ENCODE peak calls at places on chromosomes 4 and X, in five cellular contexts. X is transverse colon, B is GM12864, G is astrocyte of the spinal cord, I is HFF-Myc. P is an unnamed sample.

GRCh38 chr4:27703771-27704170 is 843.1 kb downstream of the STIM2 start:
- DNase-seq in X (no peak), B (no peak), G (no peak), I (no peak), P (no peak)

GRCh38 chr4:182715548-182715947 is 201.6 kb downstream of the DCTD start:
- DNase-seq in X (no peak), B (no peak), G (no peak), I (no peak), P (no peak)

GRCh38 chr4:112522389-112522788 is 6.4 kb upstream of the NEUROG2 start:
- DNase-seq in X (no peak), B (no peak), G (no peak), I (no peak), P (no peak)

GRCh38 chrX:11080721-11081120 is 30.4 kb upstream of the HCCS start:
- DNase-seq in X (no peak), B (no peak), G (no peak), I (no peak), P (no peak)

GRCh38 chrX:31227250-31227649 is 155.4 kb upstream of the FTHL17 start:
- DNase-seq in X (no peak), B (no peak), G (no peak), I (no peak), P (no peak)

GRCh38 chrX:148633509-148633908 is 133.1 kb downstream of the AFF2 start:
- DNase-seq in X (no peak), B (no peak), G (no peak), I (no peak), P (no peak)

GRCh38 chrX:129762448-129762847 is 17.3 kb upstream of the SASH3 start:
- DNase-seq in X (no peak), B (no peak), G (no peak), I (no peak), P (no peak)

GRCh38 chr4:39883645-39884044 is 94.1 kb downstream of the PDS5A start:
- DNase-seq in X (no peak), B (no peak), G (peak), I (no peak), P (no peak)

GRCh38 chr4:152115121-152115520 is 354.3 kb upstream of the GATB start:
- DNase-seq in X (no peak), B (no peak), G (no peak), I (no peak), P (no peak)

GRCh38 chr4:81084624-81085023 is 54.1 kb downstream of the BMP3 start:
- DNase-seq in X (no peak), B (no peak), G (no peak), I (no peak), P (no peak)

GRCh38 chr4:77581724-77582123 is 23.9 kb upstream of the CXCL13 start:
- DNase-seq in X (no peak), B (no peak), G (no peak), I (no peak), P (no peak)

GRCh38 chr4:146369446-146369845 is 152.3 kb downstream of the SLC10A7 start:
- DNase-seq in X (no peak), B (no peak), G (no peak), I (no peak), P (no peak)

GRCh38 chrX:44903107-44903506 is 30.1 kb downstream of the KDM6A start:
- DNase-seq in X (no peak), B (no peak), G (peak), I (no peak), P (peak)

GRCh38 chr4:77437079-77437478 is 168.5 kb upstream of the CXCL13 start:
- DNase-seq in X (no peak), B (no peak), G (no peak), I (no peak), P (no peak)

GRCh38 chr4:56400560-56400959 is 13.3 kb upstream of the AASDH start:
- DNase-seq in X (no peak), B (no peak), G (no peak), I (no peak), P (no peak)

GRCh38 chrX:53036149-53036548 is 12.4 kb upstream of the GPR173 start:
- DNase-seq in X (no peak), B (no peak), G (no peak), I (no peak), P (no peak)

GRCh38 chr4:34138385-34138784 is 2105.9 kb downstream of the ARAP2 start:
- DNase-seq in X (no peak), B (no peak), G (no peak), I (no peak), P (no peak)

GRCh38 chr4:41132055-41132683 is 82.2 kb downstream of the APBB2 start:
- DNase-seq in X (peak), B (no peak), G (no peak), I (no peak), P (no peak)

GRCh38 chr4:106063009-106063408 is 167.7 kb downstream of the NPNT start:
- DNase-seq in X (no peak), B (no peak), G (peak), I (no peak), P (no peak)

GRCh38 chrX:2894885-2895292 is 34.2 kb downstream of the ARSD start:
- DNase-seq in X (peak), B (no peak), G (no peak), I (peak), P (no peak)

GRCh38 chrX:152259150-152259549 is 120.8 kb upstream of the MAGEA10 start:
- DNase-seq in X (no peak), B (no peak), G (no peak), I (no peak), P (no peak)

GRCh38 chr4:8762951-8763735 is 108.5 kb downstream of the HMX1 start:
- DNase-seq in X (no peak), B (no peak), G (no peak), I (no peak), P (no peak)

GRCh38 chr4:10002278-10002677 is 19.0 kb downstream of the SLC2A9 start:
- DNase-seq in X (no peak), B (no peak), G (no peak), I (no peak), P (no peak)

GRCh38 chr4:126977306-126977705 is 655.5 kb upstream of the INTU start:
- DNase-seq in X (no peak), B (no peak), G (no peak), I (no peak), P (no peak)

GRCh38 chr4:108165601-108166000 is 3.1 kb downstream of the LEF1 start:
- DNase-seq in X (no peak), B (no peak), G (no peak), I (no peak), P (no peak)
- H3K4me3 ChIP-seq in X (no peak), B (no peak), G (no peak), I (no peak), P (no peak)

DNA sequence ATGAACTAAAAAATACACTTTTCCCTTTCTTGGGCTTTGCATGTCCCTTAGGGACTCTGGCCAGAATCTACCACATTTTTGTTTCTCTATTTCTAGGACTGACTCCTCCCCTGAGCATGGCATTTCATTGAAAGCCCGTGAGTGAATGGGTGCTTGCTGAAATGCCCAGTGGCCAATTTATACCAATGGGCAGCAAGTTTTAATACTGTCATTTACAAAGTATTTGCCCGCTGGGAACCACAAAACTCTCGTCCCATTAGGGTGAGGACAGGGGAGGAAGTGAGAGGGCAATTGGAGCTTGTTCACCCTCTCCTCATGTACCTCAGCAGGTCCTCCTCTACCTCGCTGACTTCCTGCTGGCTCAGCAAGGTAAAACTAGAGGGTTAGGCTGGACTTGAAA is 1.1 kb downstream of the SRPX2 start:
- DNase-seq in X (no peak), B (no peak), G (no peak), I (no peak), P (no peak)
- TF ChIP-seq CTCF in X (no peak), B (no peak), G (no peak), I (no peak), P (no peak)

DNA sequence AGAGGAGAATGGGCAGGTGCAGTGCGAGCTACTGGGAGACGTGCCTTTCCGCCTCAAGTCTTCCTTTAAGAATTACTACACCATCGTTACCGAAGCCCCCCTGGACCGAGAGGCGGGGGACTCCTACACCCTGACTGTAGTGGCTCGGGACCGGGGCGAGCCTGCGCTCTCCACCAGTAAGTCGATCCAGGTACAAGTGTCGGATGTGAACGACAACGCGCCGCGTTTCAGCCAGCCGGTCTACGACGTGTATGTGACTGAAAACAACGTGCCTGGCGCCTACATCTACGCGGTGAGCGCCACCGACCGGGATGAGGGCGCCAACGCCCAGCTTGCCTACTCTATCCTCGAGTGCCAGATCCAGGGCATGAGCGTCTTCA is 2.2 kb downstream of the PCDH10 start:
- DNase-seq in X (no peak), B (no peak), G (peak), I (no peak), P (no peak)
- H3K4me3 ChIP-seq in X (peak), B (no peak), G (peak), I (no peak), P (no peak)

DNA sequence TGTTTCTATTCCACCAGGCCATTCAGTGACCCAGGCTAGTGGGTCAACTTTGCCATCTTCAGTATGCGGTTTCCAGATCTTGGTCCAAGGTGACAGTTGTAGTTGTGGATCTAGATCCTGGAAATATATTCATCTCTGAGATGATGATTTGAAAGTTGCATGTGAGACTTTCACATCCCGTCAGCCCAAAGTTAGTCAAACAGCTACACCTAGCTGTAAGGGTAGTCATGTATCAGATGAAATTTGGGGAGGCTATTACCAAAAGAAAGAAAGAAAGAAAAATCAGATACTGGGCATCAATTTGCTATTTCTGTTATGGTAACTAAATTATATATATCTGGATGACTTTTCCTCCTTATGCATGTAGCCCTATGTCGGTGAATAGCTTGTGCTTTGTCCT is 259.4 kb upstream of the ARX start:
- DNase-seq in X (no peak), B (no peak), G (no peak), I (no peak), P (no peak)
- TF ChIP-seq CTCF in X (no peak), B (no peak), G (no peak), I (no peak), P (no peak)

GRCh38 chrX:119687661-119688413 is 5.1 kb downstream of the SEPTIN6 start:
- DNase-seq in X (no peak), B (no peak), G (no peak), I (no peak), P (no peak)
- H3K4me3 ChIP-seq in X (no peak), B (peak), G (no peak), I (no peak), P (peak)

GRCh38 chrX:38799995-38800394 is 1.3 kb upstream of the MID1IP1 start:
- DNase-seq in X (no peak), B (no peak), G (no peak), I (no peak), P (no peak)
- TF ChIP-seq CTCF in X (no peak), B (no peak), G (no peak), I (no peak), P (no peak)

GRCh38 chrX:49165901-49166881 is 3.6 kb downstream of the MAGIX start:
- DNase-seq in X (peak), B (no peak), G (peak), I (no peak), P (peak)
- H3K4me3 ChIP-seq in X (peak), B (peak), G (peak), I (peak), P (peak)

P was measured in GM06990.